ENCODE peak calls at places on chromosome 6, in four cellular contexts. D is NCI-H345, L is GM13976, I is HuH-7.5. S is an unnamed sample.

GRCh38 chr6:13711726-13712484 is at the start of gene RANBP9:
- DNase-seq in D (peak; percentile 78), L (peak; percentile 91), I (peak; percentile 71), S (peak; percentile 81)

GRCh38 chr6:109453594-109454482 is 1.7 kb downstream of the MICAL1 start:
- DNase-seq in D (peak; percentile 83), L (no peak), I (no peak), S (no peak)

GRCh38 chr6:140485740-140486467 is 1111.5 kb upstream of the CITED2 start:
- DNase-seq in D (no peak), L (no peak), I (no peak), S (peak; percentile 56)

GRCh38 chr6:36692220-36692619 is 5.4 kb upstream of the RAB44 start:
- DNase-seq in D (no peak), L (peak; percentile 80), I (no peak), S (no peak)

GRCh38 chr6:6315660-6316059 is 4.8 kb downstream of the F13A1 start:
- DNase-seq in D (no peak), L (peak; percentile 55), I (peak; percentile 9), S (peak; percentile 20)

GRCh38 chr6:56246544-56246940 is 838 bp downstream of the COL21A1 start:
- DNase-seq in D (peak; percentile 55), L (no peak), I (no peak), S (no peak)

GRCh38 chr6:57158658-57159057 is 13.5 kb upstream of the BAG2 start:
- DNase-seq in D (no peak), L (no peak), I (no peak), S (no peak)

GRCh38 chr6:104958720-104959452 is 2.0 kb downstream of the LIN28B start:
- DNase-seq in D (no peak), L (no peak), I (no peak), S (no peak)

GRCh38 chr6:26534681-26535465 is 3.3 kb upstream of the HMGN4 start:
- DNase-seq in D (peak; percentile 26), L (no peak), I (no peak), S (no peak)

GRCh38 chr6:22068561-22069346 is 228.1 kb downstream of the PRL start:
- DNase-seq in D (no peak), L (no peak), I (no peak), S (no peak)

GRCh38 chr6:9334979-9335378 is 899.6 kb upstream of the SLC35B3 start:
- DNase-seq in D (no peak), L (no peak), I (no peak), S (no peak)

GRCh38 chr6:148682990-148683389 is 63.8 kb upstream of the UST start:
- DNase-seq in D (no peak), L (no peak), I (no peak), S (peak; percentile 8)

GRCh38 chr6:135906542-135906941 is 55.0 kb downstream of the PDE7B start:
- DNase-seq in D (no peak), L (no peak), I (no peak), S (no peak)

GRCh38 chr6:144007779-144008500 is at the start of gene PLAGL1:
- DNase-seq in D (peak; percentile 54), L (peak; percentile 76), I (peak; percentile 37), S (peak; percentile 72)

GRCh38 chr6:72206606-72207005 is 320.3 kb downstream of the RIMS1 start:
- DNase-seq in D (no peak), L (no peak), I (no peak), S (no peak)

S was measured in trophoblast cell.